ENCODE peak calls at places on chromosomes 13 and 19, in ten cellular contexts. One of them, this sample, is unnamed.

GRCh38 chr19:49761625-49762311 is 1.3 kb downstream of the TSKS start:
- DNase-seq in Ammon's horn: no peak
- DNase-seq in Calu3: no peak
- DNase-seq in HFFc6: no peak
- DNase-seq in sciatic nerve: peak; percentile 64
- DNase-seq in naive thymus-derived CD4-positive, alpha-beta T cell: no peak
- DNase-seq in immature natural killer cell: no peak
- DNase-seq in GM23338: peak; percentile 73
- DNase-seq in AG08396: no peak
- DNase-seq in LHCN-M2: peak; percentile 26
- DNase-seq in this sample: no peak

GRCh38 chr19:47109541-47110375 is 3.8 kb downstream of the ZC3H4 start:
- DNase-seq in Ammon's horn: no peak
- DNase-seq in Calu3: peak; percentile 57
- DNase-seq in HFFc6: peak; percentile 44
- DNase-seq in sciatic nerve: no peak
- DNase-seq in naive thymus-derived CD4-positive, alpha-beta T cell: peak; percentile 49
- DNase-seq in immature natural killer cell: no peak
- DNase-seq in GM23338: peak; percentile 52
- DNase-seq in AG08396: no peak
- DNase-seq in LHCN-M2: peak; percentile 54
- DNase-seq in this sample: peak; percentile 82

GRCh38 chr13:57748096-57748495 is 116.6 kb downstream of the PCDH17 start:
- DNase-seq in Ammon's horn: no peak
- DNase-seq in Calu3: no peak
- DNase-seq in HFFc6: no peak
- DNase-seq in sciatic nerve: no peak
- DNase-seq in naive thymus-derived CD4-positive, alpha-beta T cell: no peak
- DNase-seq in immature natural killer cell: no peak
- DNase-seq in GM23338: no peak
- DNase-seq in AG08396: no peak
- DNase-seq in LHCN-M2: no peak
- DNase-seq in this sample: no peak

GRCh38 chr13:66899955-66900354 is 330.2 kb downstream of the PCDH9 start:
- DNase-seq in Ammon's horn: no peak
- DNase-seq in Calu3: no peak
- DNase-seq in HFFc6: no peak
- DNase-seq in sciatic nerve: no peak
- DNase-seq in naive thymus-derived CD4-positive, alpha-beta T cell: no peak
- DNase-seq in immature natural killer cell: no peak
- DNase-seq in GM23338: no peak
- DNase-seq in AG08396: no peak
- DNase-seq in LHCN-M2: no peak
- DNase-seq in this sample: no peak

GRCh38 chr13:106474906-106475305 is 60.6 kb downstream of the EFNB2 start:
- DNase-seq in Ammon's horn: no peak
- DNase-seq in Calu3: no peak
- DNase-seq in HFFc6: no peak
- DNase-seq in sciatic nerve: no peak
- DNase-seq in naive thymus-derived CD4-positive, alpha-beta T cell: no peak
- DNase-seq in immature natural killer cell: no peak
- DNase-seq in GM23338: no peak
- DNase-seq in AG08396: no peak
- DNase-seq in LHCN-M2: no peak
- DNase-seq in this sample: no peak

GRCh38 chr19:54391589-54392061 is 23.6 kb upstream of the TTYH1 start:
- DNase-seq in Ammon's horn: no peak
- DNase-seq in Calu3: peak; percentile 52
- DNase-seq in HFFc6: no peak
- DNase-seq in sciatic nerve: no peak
- DNase-seq in naive thymus-derived CD4-positive, alpha-beta T cell: no peak
- DNase-seq in immature natural killer cell: no peak
- DNase-seq in GM23338: peak; percentile 71
- DNase-seq in AG08396: no peak
- DNase-seq in LHCN-M2: no peak
- DNase-seq in this sample: no peak

GRCh38 chr19:16654151-16654550 is 5.8 kb downstream of the SMIM7 start:
- DNase-seq in Ammon's horn: no peak
- DNase-seq in Calu3: no peak
- DNase-seq in HFFc6: no peak
- DNase-seq in sciatic nerve: no peak
- DNase-seq in naive thymus-derived CD4-positive, alpha-beta T cell: no peak
- DNase-seq in immature natural killer cell: no peak
- DNase-seq in GM23338: peak; percentile 27
- DNase-seq in AG08396: peak; percentile 36
- DNase-seq in LHCN-M2: peak; percentile 12
- DNase-seq in this sample: no peak

GRCh38 chr13:89324582-89324981 is 1653.4 kb downstream of the SLITRK5 start:
- DNase-seq in Ammon's horn: no peak
- DNase-seq in Calu3: no peak
- DNase-seq in HFFc6: no peak
- DNase-seq in sciatic nerve: no peak
- DNase-seq in naive thymus-derived CD4-positive, alpha-beta T cell: no peak
- DNase-seq in immature natural killer cell: no peak
- DNase-seq in GM23338: peak; percentile 60
- DNase-seq in AG08396: no peak
- DNase-seq in LHCN-M2: no peak
- DNase-seq in this sample: no peak

GRCh38 chr19:33529094-33529676 is 7.6 kb upstream of the PEPD start:
- DNase-seq in Ammon's horn: no peak
- DNase-seq in Calu3: no peak
- DNase-seq in HFFc6: no peak
- DNase-seq in sciatic nerve: no peak
- DNase-seq in naive thymus-derived CD4-positive, alpha-beta T cell: no peak
- DNase-seq in immature natural killer cell: no peak
- DNase-seq in GM23338: no peak
- DNase-seq in AG08396: no peak
- DNase-seq in LHCN-M2: no peak
- DNase-seq in this sample: no peak

GRCh38 chr13:51942189-51942588 is 69.1 kb downstream of the ATP7B start:
- DNase-seq in Ammon's horn: no peak
- DNase-seq in Calu3: peak; percentile 30
- DNase-seq in HFFc6: no peak
- DNase-seq in sciatic nerve: no peak
- DNase-seq in naive thymus-derived CD4-positive, alpha-beta T cell: peak; percentile 34
- DNase-seq in immature natural killer cell: no peak
- DNase-seq in GM23338: no peak
- DNase-seq in AG08396: no peak
- DNase-seq in LHCN-M2: no peak
- DNase-seq in this sample: no peak

GRCh38 chr19:33677745-33678426 is 56.1 kb downstream of the CHST8 start:
- DNase-seq in Ammon's horn: no peak
- DNase-seq in Calu3: no peak
- DNase-seq in HFFc6: no peak
- DNase-seq in sciatic nerve: no peak
- DNase-seq in naive thymus-derived CD4-positive, alpha-beta T cell: no peak
- DNase-seq in immature natural killer cell: no peak
- DNase-seq in GM23338: peak; percentile 66
- DNase-seq in AG08396: no peak
- DNase-seq in LHCN-M2: no peak
- DNase-seq in this sample: no peak

GRCh38 chr19:29858000-29858596 is 46.3 kb downstream of the CCNE1 start:
- DNase-seq in Ammon's horn: no peak
- DNase-seq in Calu3: peak; percentile 67
- DNase-seq in HFFc6: no peak
- DNase-seq in sciatic nerve: no peak
- DNase-seq in naive thymus-derived CD4-positive, alpha-beta T cell: peak; percentile 34
- DNase-seq in immature natural killer cell: peak; percentile 21
- DNase-seq in GM23338: peak; percentile 87
- DNase-seq in AG08396: no peak
- DNase-seq in LHCN-M2: no peak
- DNase-seq in this sample: peak; percentile 43

GRCh38 chr19:49592486-49593232 is 1.7 kb downstream of the PRR12 start:
- DNase-seq in Ammon's horn: no peak
- DNase-seq in Calu3: no peak
- DNase-seq in HFFc6: no peak
- DNase-seq in sciatic nerve: no peak
- DNase-seq in naive thymus-derived CD4-positive, alpha-beta T cell: no peak
- DNase-seq in immature natural killer cell: peak; percentile 11
- DNase-seq in GM23338: peak; percentile 69
- DNase-seq in AG08396: peak; percentile 42
- DNase-seq in LHCN-M2: no peak
- DNase-seq in this sample: no peak

This sample was measured in H4.